ENCODE peak calls at places on chromosomes 16 and 17, in nine cellular contexts. X is CD8-positive, alpha-beta memory T cell; C is psoas muscle; E is H1; S is ovary; N is aorta; A is CD8-positive, alpha-beta T cell; Y is right lobe of liver; F is GM23248. L is an unnamed sample.

GRCh38 chr17:8163978-8164814 is 1.4 kb upstream of the VAMP2 start:
- DNase-seq in N (peak; percentile 85), C (peak; percentile 85), F (peak; percentile 87), X (peak; percentile 82), Y (peak; percentile 76), S (peak; percentile 88), E (no peak), A (no peak), L (peak; percentile 84)

GRCh38 chr17:60439501-60439900 is 17.2 kb downstream of the CHCT1 start:
- DNase-seq in A (no peak), C (no peak), N (no peak), X (no peak), S (no peak), Y (no peak), E (no peak), F (peak; percentile 61), L (no peak)

GRCh38 chr17:12024332-12024731 is 3.7 kb downstream of the MAP2K4 start:
- DNase-seq in S (no peak), A (no peak), C (no peak), N (no peak), E (no peak), Y (no peak), F (peak; percentile 64), X (no peak), L (no peak)

GRCh38 chr17:15247891-15248529 is 17.1 kb downstream of the PMP22 start:
- DNase-seq in X (no peak), Y (no peak), F (peak; percentile 32), S (no peak), A (no peak), N (no peak), E (no peak), C (no peak), L (no peak)

GRCh38 chr16:49592507-49593422 is 219.2 kb downstream of the C16orf78 start:
- DNase-seq in A (peak; percentile 5), E (peak; percentile 49), C (no peak), N (no peak), Y (peak; percentile 47), F (peak; percentile 41), X (peak; percentile 28), S (no peak), L (peak; percentile 51)

GRCh38 chr16:21156767-21157467 is 1.6 kb upstream of the LDAF1 start:
- DNase-seq in E (no peak), N (no peak), F (peak; percentile 81), S (peak; percentile 53), Y (peak; percentile 46), C (no peak), X (no peak), A (no peak), L (no peak)

GRCh38 chr17:14813649-14814048 is 451.5 kb downstream of the PMP22 start:
- DNase-seq in A (no peak), F (no peak), Y (peak; percentile 54), X (peak; percentile 1), E (peak; percentile 82), N (no peak), S (no peak), C (no peak), L (no peak)

GRCh38 chr17:66420961-66421371 is 118.6 kb downstream of the PRKCA start:
- DNase-seq in C (no peak), N (no peak), F (peak; percentile 91), Y (no peak), S (peak; percentile 26), E (no peak), A (no peak), X (no peak), L (no peak)

GRCh38 chr17:74970395-74970794 is 2.2 kb downstream of the HID1 start:
- DNase-seq in S (no peak), Y (no peak), E (no peak), F (no peak), C (no peak), A (no peak), X (no peak), N (no peak), L (no peak)

GRCh38 chr16:14608604-14609003 is 21.5 kb downstream of the PARN start:
- DNase-seq in Y (no peak), S (no peak), F (no peak), N (no peak), E (no peak), C (no peak), A (no peak), X (no peak), L (no peak)

GRCh38 chr17:19508327-19508867 is 25.3 kb upstream of the SLC47A1 start:
- DNase-seq in C (peak; percentile 31), F (no peak), E (no peak), Y (no peak), A (peak; percentile 29), X (no peak), N (peak; percentile 84), S (peak; percentile 56), L (peak; percentile 68)

DNA sequence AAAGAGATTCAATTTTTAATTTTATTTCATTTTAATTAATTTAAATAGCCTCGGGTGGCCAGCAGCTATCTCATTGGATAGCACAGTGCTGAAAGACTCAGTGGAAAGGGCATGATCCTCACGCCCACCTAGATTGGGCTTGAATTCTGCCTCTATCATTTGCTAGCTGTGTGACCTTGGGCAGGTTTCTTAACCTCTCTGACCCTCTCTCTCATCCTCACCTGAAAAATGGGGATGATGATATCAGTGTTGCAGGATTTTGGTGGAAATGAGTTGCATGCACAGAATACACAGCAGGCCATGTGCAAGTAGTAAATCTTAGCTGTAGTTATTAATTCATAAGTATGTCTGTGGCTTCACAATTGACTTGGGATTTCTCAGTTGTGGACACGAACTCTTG is 272.4 kb upstream of the XYLT1 start:
- DNase-seq in E (no peak), C (no peak), A (no peak), Y (no peak), X (no peak), S (no peak), F (no peak), N (no peak), L (no peak)
- H3K27ac ChIP-seq in E (no peak overlapping the region), C (no peak overlapping the region), A (no peak overlapping the region), Y (no peak overlapping the region), X (no peak overlapping the region), S (no peak overlapping the region), F (no peak overlapping the region), N (no peak overlapping the region), L (no peak overlapping the region)

DNA sequence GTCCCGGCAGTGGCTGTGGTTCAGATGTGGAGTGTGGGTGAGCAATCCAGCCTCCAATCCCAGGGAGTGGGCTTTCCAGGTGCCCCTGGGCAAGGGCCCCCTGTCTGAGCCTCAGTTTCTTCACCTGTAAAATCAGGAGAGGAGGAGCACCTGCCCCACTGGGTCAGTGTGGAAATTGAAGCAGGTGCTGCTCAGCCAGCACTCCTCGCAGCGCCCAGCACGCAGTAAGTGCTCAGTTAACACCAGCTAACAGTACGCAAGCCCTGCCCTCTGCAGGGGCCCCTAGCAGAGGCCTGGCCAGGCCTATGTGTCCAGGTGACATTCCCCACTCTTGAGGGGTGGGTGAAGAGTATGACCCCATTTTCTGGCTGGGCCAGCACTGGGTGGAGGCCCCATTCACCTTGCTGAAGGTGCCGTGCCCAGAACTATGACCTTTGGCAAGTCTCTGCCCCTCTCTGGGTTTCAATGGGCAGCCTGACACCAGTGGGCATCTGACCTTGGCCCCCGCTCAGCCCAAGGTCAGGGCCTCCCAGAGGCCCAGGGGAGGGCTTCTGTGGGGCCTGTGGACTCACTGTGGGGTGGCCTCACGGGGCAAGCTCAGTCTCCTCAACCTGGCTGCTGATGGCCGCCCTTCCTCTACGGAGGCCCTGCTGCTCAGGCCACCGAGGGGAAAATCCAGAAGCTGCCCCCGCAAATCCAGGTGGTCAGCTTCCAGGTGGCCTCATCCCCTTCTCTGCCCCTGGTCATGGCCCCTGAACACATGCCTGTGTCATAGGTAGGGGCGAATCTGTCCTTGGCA is 2.5 kb downstream of the MTSS2 start:
- DNase-seq in N (peak; percentile 66), Y (peak; percentile 70), S (no peak), A (no peak), C (peak; percentile 12), X (no peak), E (no peak), F (no peak), L (no peak)
- H3K4me1 ChIP-seq in N (no peaks in the 10 kb centered on the region), Y (peaks cover 26% of the 10 kb centered on the region), S (peaks cover 43% of the 10 kb centered on the region), A (peaks cover 20% of the 10 kb centered on the region), C (peaks cover 59% of the 10 kb centered on the region), X (no peaks in the 10 kb centered on the region), E (no peaks in the 10 kb centered on the region), F (peaks cover 15% of the 10 kb centered on the region), L (no peaks in the 10 kb centered on the region)

GRCh38 chr17:71315568-71315967 is 805.3 kb upstream of the SOX9 start:
- DNase-seq in Y (no peak), E (no peak), F (no peak), N (no peak), C (no peak), X (no peak), A (no peak), S (no peak), L (no peak)

GRCh38 chr17:71316498-71316897 is 804.3 kb upstream of the SOX9 start:
- DNase-seq in E (no peak), Y (no peak), C (no peak), A (no peak), X (no peak), F (no peak), S (no peak), N (no peak), L (no peak)

GRCh38 chr17:71325117-71325516 is 795.7 kb upstream of the SOX9 start:
- DNase-seq in C (no peak), N (no peak), X (no peak), E (no peak), S (no peak), Y (no peak), F (no peak), A (no peak), L (no peak)

GRCh38 chr17:71325886-71326285 is 794.9 kb upstream of the SOX9 start:
- DNase-seq in X (no peak), C (no peak), S (no peak), N (no peak), Y (no peak), E (no peak), F (no peak), A (no peak), L (no peak)

GRCh38 chr17:71320009-71320796 is 800.6 kb upstream of the SOX9 start:
- DNase-seq in N (no peak), E (no peak), F (no peak), Y (no peak), S (no peak), C (no peak), X (no peak), A (no peak), L (no peak)
- H3K27ac ChIP-seq in N (no peak overlapping the region), E (no peak overlapping the region), F (no peak overlapping the region), Y (no peak overlapping the region), S (no peak overlapping the region), C (no peak overlapping the region), X (no peak overlapping the region), A (no peak overlapping the region), L (no peak overlapping the region)

GRCh38 chr16:54456291-54456690 is 169.7 kb upstream of the IRX3 start:
- DNase-seq in E (no peak), S (no peak), N (no peak), F (no peak), A (no peak), X (no peak), C (no peak), Y (no peak), L (no peak)

GRCh38 chr16:54458923-54459322 is 172.3 kb upstream of the IRX3 start:
- DNase-seq in E (no peak), C (no peak), X (no peak), F (no peak), S (no peak), N (no peak), A (no peak), Y (no peak), L (no peak)

GRCh38 chr16:54453863-54454262 is 167.3 kb upstream of the IRX3 start:
- DNase-seq in S (no peak), C (no peak), F (no peak), Y (no peak), E (no peak), A (no peak), N (no peak), X (no peak), L (no peak)

GRCh38 chr16:54455021-54455725 is 168.6 kb upstream of the IRX3 start:
- DNase-seq in C (no peak), A (no peak), S (no peak), N (no peak), Y (no peak), E (no peak), F (no peak), X (no peak), L (no peak)

GRCh38 chr16:54454616-54455015 is 168.0 kb upstream of the IRX3 start:
- DNase-seq in N (no peak), S (no peak), Y (no peak), A (no peak), E (no peak), X (no peak), F (no peak), C (no peak), L (no peak)
- H3K4me1 ChIP-seq in N (no peaks in the 10 kb centered on the region), S (no peaks in the 10 kb centered on the region), Y (no peaks in the 10 kb centered on the region), A (no peaks in the 10 kb centered on the region), E (no peaks in the 10 kb centered on the region), X (no peaks in the 10 kb centered on the region), F (peaks cover 6% of the 10 kb centered on the region), C (peaks cover 1% of the 10 kb centered on the region), L (no peaks in the 10 kb centered on the region)